ENCODE peak calls at places on chromosomes 4 and X, in seven cellular contexts. N is H7; A is right lobe of liver; R is tibial artery; U is CD4-positive, alpha-beta memory T cell; X is brain microvascular endothelial cell; P is astrocyte. T is an unnamed sample. For H3K36me3, the result is how much of the 10 kb centered on the place peaks cover.

GRCh38 chr4:100289980-100290379 is 99.7 kb upstream of the DDIT4L start:
- DNase-seq in N (no peak), A (no peak), R (no peak), U (no peak), X (no peak), P (no peak), T (no peak)

GRCh38 chr4:155319506-155319905 is 57.3 kb downstream of the MAP9 start:
- DNase-seq in N (no peak), A (no peak), R (no peak), U (no peak), X (no peak), P (no peak), T (no peak)

GRCh38 chrX:115023139-115023538 is 5.7 kb upstream of the IL13RA2 start:
- DNase-seq in N (no peak), A (no peak), R (no peak), U (no peak), X (peak), P (peak), T (no peak)

GRCh38 chr4:15577508-15577907 is 77.6 kb downstream of the FBXL5 start:
- DNase-seq in N (no peak), A (no peak), R (no peak), U (no peak), X (peak), P (peak), T (no peak)

GRCh38 chr4:139020384-139020783 is 4.8 kb downstream of the NOCT start:
- DNase-seq in N (peak), A (no peak), R (no peak), U (no peak), X (no peak), P (no peak), T (no peak)

GRCh38 chr4:31995943-31996901 is 1276.1 kb downstream of the PCDH7 start:
- DNase-seq in N (peak), A (no peak), R (no peak), U (no peak), X (no peak), P (no peak), T (no peak)

GRCh38 chr4:37946503-37947179 is 13.6 kb upstream of the PTTG2 start:
- DNase-seq in N (no peak), A (no peak), R (peak), U (no peak), X (no peak), P (no peak), T (no peak)

GRCh38 chrX:20066968-20067708 is 49.6 kb downstream of the MAP7D2 start:
- DNase-seq in N (peak), A (no peak), R (no peak), U (peak), X (peak), P (peak), T (no peak)

GRCh38 chrX:48492293-48492910 is 16.4 kb upstream of the PORCN start:
- DNase-seq in N (no peak), A (no peak), R (no peak), U (no peak), X (peak), P (no peak), T (no peak)

GRCh38 chrX:38560776-38561125 is 591 bp upstream of the TSPAN7 start:
- DNase-seq in N (no peak), A (no peak), R (no peak), U (no peak), X (no peak), P (no peak), T (peak)

GRCh38 chrX:38558681-38559080 is 2.7 kb upstream of the TSPAN7 start:
- DNase-seq in N (no peak), A (no peak), R (no peak), U (no peak), X (no peak), P (no peak), T (no peak)

GRCh38 chrX:38561126-38561868 is at the start of gene TSPAN7:
- DNase-seq in N (peak), A (peak), R (peak), U (peak), X (peak), P (peak), T (peak)

GRCh38 chrX:38561951-38562719 is 793 bp downstream of the TSPAN7 start:
- DNase-seq in N (peak), A (peak), R (peak), U (peak), X (no peak), P (no peak), T (no peak)

GRCh38 chrX:38563006-38563405 is 1.7 kb downstream of the TSPAN7 start:
- DNase-seq in N (no peak), A (no peak), R (no peak), U (no peak), X (no peak), P (no peak), T (no peak)
- H3K4me3 ChIP-seq in N (no peak), A (peak), R (peak), U (no peak), X (no peak), P (no peak), T (no peak)

GRCh38 chr4:17597517-17597916 is 16.9 kb upstream of the MED28 start:
- DNase-seq in N (no peak), A (no peak), R (no peak), U (no peak), X (no peak), P (no peak), T (no peak)

GRCh38 chr4:17599826-17600225 is 14.6 kb upstream of the MED28 start:
- DNase-seq in N (no peak), A (no peak), R (no peak), U (no peak), X (no peak), P (no peak), T (no peak)

GRCh38 chr4:17595471-17596005 is 18.5 kb downstream of the LAP3 start:
- DNase-seq in N (no peak), A (no peak), R (peak), U (no peak), X (no peak), P (no peak), T (peak)
- H3K36me3 ChIP-seq in N (under half), A (half or more), R (half or more), U (under half), X (under half), P (under half), T (under half)

GRCh38 chr4:183563874-183564273 is 59.0 kb downstream of the ING2 start:
- DNase-seq in N (no peak), A (no peak), R (no peak), U (no peak), X (no peak), P (peak), T (no peak)
- H3K4me3 ChIP-seq in N (no peak), A (no peak), R (no peak), U (no peak), X (no peak), P (no peak), T (no peak)

GRCh38 chr4:76179398-76180318 is 31.5 kb upstream of the NUP54 start:
- DNase-seq in N (peak), A (peak), R (peak), U (peak), X (peak), P (peak), T (peak)

GRCh38 chr4:76178296-76178695 is 30.1 kb upstream of the NUP54 start:
- DNase-seq in N (no peak), A (no peak), R (no peak), U (no peak), X (no peak), P (peak), T (no peak)

GRCh38 chr4:76175336-76175735 is 27.1 kb upstream of the NUP54 start:
- DNase-seq in N (no peak), A (no peak), R (no peak), U (no peak), X (no peak), P (no peak), T (no peak)

GRCh38 chr4:76174216-76174615 is 26.0 kb upstream of the NUP54 start:
- DNase-seq in N (no peak), A (no peak), R (no peak), U (no peak), X (no peak), P (no peak), T (no peak)

GRCh38 chr4:76177709-76178108 is 29.5 kb upstream of the NUP54 start:
- DNase-seq in N (no peak), A (no peak), R (no peak), U (no peak), X (no peak), P (no peak), T (no peak)
- H3K36me3 ChIP-seq in N (under half), A (half or more), R (under half), U (under half), X (under half), P (under half), T (under half)

GRCh38 chrX:68650491-68650890 is 3.0 kb downstream of the STARD8 start:
- DNase-seq in N (no peak), A (no peak), R (no peak), U (no peak), X (peak), P (peak), T (no peak)

GRCh38 chrX:68646421-68646820 is 1.0 kb upstream of the STARD8 start:
- DNase-seq in N (no peak), A (no peak), R (no peak), U (no peak), X (no peak), P (no peak), T (no peak)

GRCh38 chrX:68648960-68649359 is 1.5 kb downstream of the STARD8 start:
- DNase-seq in N (peak), A (no peak), R (no peak), U (no peak), X (no peak), P (peak), T (no peak)

GRCh38 chrX:68652327-68652930 is 5.0 kb downstream of the STARD8 start:
- DNase-seq in N (no peak), A (no peak), R (no peak), U (no peak), X (peak), P (peak), T (no peak)

GRCh38 chrX:68647156-68647957 is at the start of gene STARD8:
- DNase-seq in N (peak), A (peak), R (no peak), U (no peak), X (peak), P (peak), T (no peak)
- H3K4me3 ChIP-seq in N (peak), A (peak), R (peak), U (no peak), X (peak), P (peak), T (no peak)

DNA sequence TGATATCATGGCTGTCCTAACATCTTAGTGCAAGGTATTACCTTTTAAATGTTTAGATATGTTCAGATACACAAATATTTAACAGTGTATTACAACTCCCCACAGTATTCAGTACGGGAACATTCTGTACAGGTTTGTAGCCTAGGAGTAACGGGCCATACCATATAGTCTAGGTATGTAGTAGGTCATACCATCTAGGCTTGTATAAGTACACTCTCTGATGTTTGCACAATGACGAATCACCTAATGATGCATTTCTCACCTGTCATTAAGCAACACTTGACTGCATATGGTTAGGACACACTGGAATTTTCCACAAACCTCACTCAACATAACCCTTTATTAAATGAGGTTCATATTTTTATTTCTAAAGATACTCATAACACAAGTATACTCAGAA is 67.7 kb downstream of the THOC2 start:
- DNase-seq in N (no peak), A (no peak), R (no peak), U (no peak), X (no peak), P (peak), T (no peak)
- H3K36me3 ChIP-seq in N (under half), A (under half), R (under half), U (under half), X (under half), P (under half), T (under half)

GRCh38 chr4:68904786-68905185 is 46.8 kb downstream of the UGT2A3 start:
- DNase-seq in N (no peak), A (no peak), R (no peak), U (no peak), X (no peak), P (no peak), T (no peak)
- H3K4me3 ChIP-seq in N (no peak), A (peak), R (no peak), U (no peak), X (no peak), P (no peak), T (no peak)

GRCh38 chrX:42746606-42747005 is 31.4 kb downstream of the PPP1R2C start:
- DNase-seq in N (no peak), A (no peak), R (no peak), U (no peak), X (peak), P (peak), T (no peak)
- H3K36me3 ChIP-seq in N (under half), A (under half), R (under half), U (under half), X (under half), P (under half), T (under half)

DNA sequence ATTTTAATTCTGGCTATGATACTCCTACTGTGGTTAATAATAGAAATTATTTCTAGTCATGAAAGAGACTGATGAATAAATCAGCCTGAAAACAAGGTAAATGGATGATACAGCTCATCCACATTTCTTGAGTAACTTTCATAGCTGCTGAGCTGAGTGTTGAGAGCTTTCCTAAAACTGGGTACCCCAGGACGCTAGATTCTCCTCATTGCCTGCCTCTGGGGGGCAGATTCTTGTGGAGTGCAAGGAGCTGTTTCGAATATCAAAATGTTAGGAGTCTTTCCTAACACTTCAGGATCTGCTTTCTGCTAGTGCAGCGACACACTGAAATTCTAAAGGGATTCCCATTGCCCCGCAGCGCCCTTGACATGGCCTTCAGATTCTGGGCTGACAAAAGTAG is 2.1 kb downstream of the MND1 start:
- DNase-seq in N (peak), A (no peak), R (no peak), U (no peak), X (no peak), P (no peak), T (no peak)
- H3K4me3 ChIP-seq in N (no peak), A (no peak), R (no peak), U (no peak), X (no peak), P (no peak), T (no peak)

DNA sequence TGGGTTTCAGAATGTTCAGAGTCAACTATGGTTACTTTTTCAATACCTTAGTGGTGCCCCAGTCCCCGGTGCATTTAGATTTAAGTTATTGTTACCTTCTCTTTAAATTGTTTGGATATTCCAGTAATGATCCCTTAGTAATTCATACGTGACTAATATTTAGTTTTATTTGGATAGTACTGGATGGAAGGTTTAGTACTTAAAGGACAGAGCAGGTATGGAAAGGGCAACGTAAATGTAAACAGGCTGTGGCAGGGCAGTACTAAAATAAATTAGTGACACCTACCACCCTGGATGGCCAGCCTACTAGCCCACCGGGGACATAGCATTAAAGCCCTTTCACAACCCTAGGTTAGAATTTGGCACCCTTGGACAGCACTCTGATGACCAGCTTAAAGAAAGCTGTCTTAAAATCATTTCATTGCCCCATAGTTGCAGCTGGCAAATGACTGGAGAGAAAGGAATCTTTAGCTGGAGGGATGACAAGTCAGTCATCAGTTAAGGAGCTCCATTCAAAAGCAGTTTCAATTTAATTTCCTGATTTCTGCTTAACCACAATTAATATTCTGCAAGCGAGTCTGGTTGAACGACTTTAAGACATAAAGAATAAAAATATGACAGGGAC is 16.4 kb downstream of the PLP1 start:
- DNase-seq in N (no peak), A (no peak), R (no peak), U (no peak), X (peak), P (peak), T (no peak)
- H3K36me3 ChIP-seq in N (under half), A (under half), R (under half), U (under half), X (under half), P (under half), T (under half)

T was measured in GM06990.